ENCODE peak calls at places on chromosomes 3 and 15, in nine cellular contexts. X is right lobe of liver, F is HCT116, Y is A549, K is Calu3, D is D721Med, H is tibial nerve, U is testis, R is heart left ventricle. E is an unnamed sample.

GRCh38 chr3:126706631-126707030 is 2.6 kb downstream of the CHCHD6 start:
- DNase-seq in X (no peak), F (no peak), Y (no peak), K (no peak), D (no peak), H (no peak), U (no peak), R (no peak), E (no peak)

GRCh38 chr3:67593761-67594234 is 60.6 kb downstream of the SUCLG2 start:
- DNase-seq in X (no peak), F (no peak), Y (peak; percentile 4), K (peak; percentile 28), D (no peak), H (no peak), U (no peak), R (no peak), E (no peak)

GRCh38 chr15:27492021-27492621 is 521.1 kb downstream of the GABRG3 start:
- DNase-seq in X (no peak), F (no peak), Y (no peak), K (no peak), D (no peak), H (no peak), U (no peak), R (no peak), E (no peak)

GRCh38 chr3:61858054-61858453 is 296.7 kb downstream of the PTPRG start:
- DNase-seq in X (no peak), F (peak; percentile 7), Y (no peak), K (no peak), D (no peak), H (no peak), U (no peak), R (no peak), E (no peak)

GRCh38 chr3:69368129-69368741 is 17.7 kb downstream of the FRMD4B start:
- DNase-seq in X (no peak), F (no peak), Y (no peak), K (no peak), D (no peak), H (no peak), U (no peak), R (no peak), E (peak; percentile 68)

GRCh38 chr3:59426851-59427565 is 377.2 kb upstream of the CFAP20DC start:
- DNase-seq in X (no peak), F (no peak), Y (no peak), K (no peak), D (no peak), H (no peak), U (no peak), R (no peak), E (no peak)

GRCh38 chr3:69288161-69288895 is 97.6 kb downstream of the FRMD4B start:
- DNase-seq in X (no peak), F (no peak), Y (no peak), K (peak; percentile 20), D (no peak), H (no peak), U (no peak), R (no peak), E (no peak)

GRCh38 chr3:120429921-120430361 is 20.9 kb downstream of the FSTL1 start:
- DNase-seq in X (no peak), F (no peak), Y (no peak), K (no peak), D (no peak), H (no peak), U (no peak), R (no peak), E (no peak)

GRCh38 chr3:66010348-66011097 is 28.2 kb downstream of the MAGI1 start:
- DNase-seq in X (peak; percentile 65), F (peak; percentile 22), Y (no peak), K (no peak), D (no peak), H (no peak), U (no peak), R (no peak), E (no peak)

GRCh38 chr3:32303051-32303786 is 64.7 kb downstream of the CMTM8 start:
- DNase-seq in X (no peak), F (no peak), Y (no peak), K (no peak), D (no peak), H (no peak), U (no peak), R (no peak), E (no peak)

GRCh38 chr3:10196389-10197052 is 31.8 kb downstream of the IRAK2 start:
- DNase-seq in X (no peak), F (no peak), Y (no peak), K (no peak), D (no peak), H (peak; percentile 57), U (peak; percentile 37), R (no peak), E (no peak)

GRCh38 chr3:47007482-47008257 is 28.2 kb downstream of the NBEAL2 start:
- DNase-seq in X (no peak), F (no peak), Y (no peak), K (no peak), D (no peak), H (no peak), U (no peak), R (peak; percentile 55), E (no peak)

GRCh38 chr3:31699309-31699953 is 166.7 kb downstream of the STT3B start:
- DNase-seq in X (no peak), F (no peak), Y (peak; percentile 34), K (peak; percentile 4), D (no peak), H (no peak), U (no peak), R (no peak), E (no peak)

GRCh38 chr3:29426302-29427226 is 145.7 kb downstream of the RBMS3 start:
- DNase-seq in X (no peak), F (no peak), Y (no peak), K (no peak), D (no peak), H (no peak), U (no peak), R (no peak), E (no peak)

GRCh38 chr15:92098869-92099268 is 245.4 kb downstream of the SLCO3A1 start:
- DNase-seq in X (no peak), F (no peak), Y (no peak), K (no peak), D (no peak), H (peak; percentile 28), U (peak; percentile 57), R (no peak), E (no peak)

GRCh38 chr15:26102365-26102764 is 239.2 kb upstream of the ATP10A start:
- DNase-seq in X (no peak), F (no peak), Y (no peak), K (no peak), D (no peak), H (no peak), U (no peak), R (no peak), E (no peak)

GRCh38 chr3:13657660-13658435 is 108.9 kb downstream of the FBLN2 start:
- DNase-seq in X (no peak), F (peak; percentile 26), Y (peak; percentile 95), K (peak; percentile 80), D (peak; percentile 81), H (no peak), U (peak; percentile 64), R (no peak), E (peak; percentile 85)

GRCh38 chr3:121989943-121990342 is 32.1 kb downstream of the ILDR1 start:
- DNase-seq in X (no peak), F (no peak), Y (no peak), K (no peak), D (no peak), H (no peak), U (peak; percentile 65), R (no peak), E (no peak)

GRCh38 chr15:38226867-38227266 is 25.8 kb upstream of the SPRED1 start:
- DNase-seq in X (no peak), F (peak; percentile 85), Y (peak; percentile 36), K (peak; percentile 65), D (no peak), H (peak; percentile 66), U (peak; percentile 64), R (no peak), E (no peak)

GRCh38 chr15:90261811-90262210 is 3.7 kb upstream of the NGRN start:
- DNase-seq in X (peak; percentile 21), F (no peak), Y (no peak), K (no peak), D (no peak), H (no peak), U (no peak), R (no peak), E (no peak)

GRCh38 chr3:164604687-164605086 is 473.6 kb downstream of the SI start:
- DNase-seq in X (no peak), F (no peak), Y (no peak), K (no peak), D (no peak), H (no peak), U (no peak), R (no peak), E (no peak)

GRCh38 chr3:36905545-36905944 is 39.3 kb downstream of the TRANK1 start:
- DNase-seq in X (no peak), F (no peak), Y (no peak), K (no peak), D (no peak), H (no peak), U (no peak), R (no peak), E (no peak)

GRCh38 chr3:901953-902778 is 190.7 kb upstream of the CNTN6 start:
- DNase-seq in X (no peak), F (no peak), Y (peak; percentile 10), K (no peak), D (no peak), H (no peak), U (no peak), R (no peak), E (peak; percentile 9)
- TF ChIP-seq CTCF in X (peak; percentile 34), F (peak; percentile 28), Y (peak; percentile 36), K (peak; percentile 24), D (peak; percentile 39), H (no peak), U (peak; percentile 46), R (no peak), E (no peak)

GRCh38 chr3:117193390-117193789 is 483.8 kb downstream of the TUSC7 start:
- DNase-seq in X (no peak), F (no peak), Y (no peak), K (no peak), D (no peak), H (no peak), U (no peak), R (no peak), E (no peak)
- TF ChIP-seq CTCF in X (no peak), F (peak; percentile 9), Y (no peak), K (no peak), D (no peak), H (peak; percentile 5), U (no peak), R (no peak), E (no peak)

GRCh38 chr15:40066531-40066930 is 27.6 kb upstream of the SRP14 start:
- DNase-seq in X (no peak), F (no peak), Y (no peak), K (no peak), D (no peak), H (no peak), U (no peak), R (no peak), E (no peak)
- TF ChIP-seq CTCF in X (no peak), F (no peak), Y (no peak), K (no peak), D (no peak), H (no peak), U (no peak), R (no peak), E (no peak)

DNA sequence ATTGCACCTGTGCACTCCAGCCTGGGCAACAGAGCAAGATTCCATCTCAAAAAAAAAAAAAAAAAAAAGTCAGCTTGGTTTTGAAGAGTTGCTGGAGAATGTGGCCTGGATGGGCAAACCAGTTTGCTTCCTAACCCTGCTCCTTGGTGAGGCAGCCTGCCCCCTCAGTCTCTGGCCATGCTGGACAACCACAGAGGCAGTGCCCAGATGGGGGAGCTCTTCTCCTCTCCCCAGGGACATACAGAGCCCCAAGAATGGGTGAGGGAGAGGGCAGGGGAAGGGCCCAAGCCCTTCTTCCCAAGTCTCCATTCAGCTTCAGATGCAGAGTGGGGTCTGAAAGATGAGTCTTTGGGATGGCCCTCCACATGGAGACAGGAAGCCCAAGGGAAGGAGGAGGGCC is 27.9 kb downstream of the CD276 start:
- DNase-seq in X (no peak), F (no peak), Y (no peak), K (no peak), D (no peak), H (no peak), U (peak; percentile 52), R (no peak), E (no peak)
- TF ChIP-seq CTCF in X (no peak), F (peak; percentile 21), Y (no peak), K (no peak), D (peak; percentile 4), H (no peak), U (no peak), R (peak; percentile 8), E (no peak)

E was measured in GM20000.